ENCODE peak calls at places on chromosome 20, in six cellular contexts. One of them, this sample, is unnamed.

GRCh38 chr20:49866051-49866450 is 49.3 kb downstream of the SPATA2 start:
- DNase-seq in HFF-Myc: peak
- DNase-seq in glutamatergic neuron: no peak
- DNase-seq in neural crest cell: no peak
- DNase-seq in hepatocyte: no peak
- DNase-seq in Panc1: no peak
- DNase-seq in this sample: no peak

GRCh38 chr20:25207149-25207959 is 11.8 kb downstream of the ENTPD6 start:
- DNase-seq in hepatocyte: no peak
- DNase-seq in neural crest cell: no peak
- DNase-seq in HFF-Myc: no peak
- DNase-seq in Panc1: no peak
- DNase-seq in glutamatergic neuron: no peak
- DNase-seq in this sample: no peak

GRCh38 chr20:38040276-38040675 is 6.7 kb downstream of the RPRD1B start:
- DNase-seq in hepatocyte: no peak
- DNase-seq in HFF-Myc: no peak
- DNase-seq in glutamatergic neuron: no peak
- DNase-seq in neural crest cell: no peak
- DNase-seq in Panc1: no peak
- DNase-seq in this sample: no peak

GRCh38 chr20:1402149-1402548 is 9.3 kb upstream of the FKBP1A start:
- DNase-seq in HFF-Myc: no peak
- DNase-seq in neural crest cell: no peak
- DNase-seq in glutamatergic neuron: no peak
- DNase-seq in hepatocyte: no peak
- DNase-seq in Panc1: no peak
- DNase-seq in this sample: no peak

GRCh38 chr20:34475979-34476736 is 40.1 kb upstream of the DYNLRB1 start:
- DNase-seq in neural crest cell: no peak
- DNase-seq in HFF-Myc: no peak
- DNase-seq in Panc1: no peak
- DNase-seq in hepatocyte: peak
- DNase-seq in glutamatergic neuron: peak
- DNase-seq in this sample: no peak

GRCh38 chr20:38714308-38714707 is 10.0 kb upstream of the SLC32A1 start:
- DNase-seq in Panc1: no peak
- DNase-seq in HFF-Myc: no peak
- DNase-seq in neural crest cell: no peak
- DNase-seq in glutamatergic neuron: no peak
- DNase-seq in hepatocyte: no peak
- DNase-seq in this sample: no peak

GRCh38 chr20:35991142-35991771 is 22.9 kb downstream of the CNBD2 start:
- DNase-seq in neural crest cell: no peak
- DNase-seq in glutamatergic neuron: peak
- DNase-seq in HFF-Myc: no peak
- DNase-seq in Panc1: no peak
- DNase-seq in hepatocyte: peak
- DNase-seq in this sample: no peak

GRCh38 chr20:47379433-47380150 is 23.1 kb upstream of the ZMYND8 start:
- DNase-seq in glutamatergic neuron: no peak
- DNase-seq in HFF-Myc: no peak
- DNase-seq in neural crest cell: no peak
- DNase-seq in hepatocyte: peak
- DNase-seq in Panc1: no peak
- DNase-seq in this sample: no peak

GRCh38 chr20:16293590-16293989 is 279.7 kb downstream of the KIF16B start:
- DNase-seq in glutamatergic neuron: no peak
- DNase-seq in Panc1: peak
- DNase-seq in neural crest cell: no peak
- DNase-seq in HFF-Myc: no peak
- DNase-seq in hepatocyte: no peak
- DNase-seq in this sample: no peak

GRCh38 chr20:37378420-37378784 is 32.5 kb downstream of the SRC start:
- DNase-seq in neural crest cell: no peak
- DNase-seq in hepatocyte: no peak
- DNase-seq in HFF-Myc: no peak
- DNase-seq in Panc1: no peak
- DNase-seq in glutamatergic neuron: no peak
- DNase-seq in this sample: no peak

GRCh38 chr20:57237006-57237953 is 29.2 kb downstream of the BMP7 start:
- DNase-seq in HFF-Myc: no peak
- DNase-seq in hepatocyte: no peak
- DNase-seq in glutamatergic neuron: no peak
- DNase-seq in neural crest cell: no peak
- DNase-seq in Panc1: no peak
- DNase-seq in this sample: no peak

GRCh38 chr20:25669826-25670422 is 26.7 kb downstream of the ZNF337 start:
- DNase-seq in neural crest cell: no peak
- DNase-seq in Panc1: no peak
- DNase-seq in glutamatergic neuron: no peak
- DNase-seq in HFF-Myc: no peak
- DNase-seq in hepatocyte: peak
- DNase-seq in this sample: no peak

GRCh38 chr20:53598140-53599038 is 4.8 kb upstream of the ZNF217 start:
- DNase-seq in HFF-Myc: no peak
- DNase-seq in glutamatergic neuron: no peak
- DNase-seq in hepatocyte: no peak
- DNase-seq in Panc1: no peak
- DNase-seq in neural crest cell: no peak
- DNase-seq in this sample: no peak

GRCh38 chr20:6767166-6767535 is 335 bp upstream of the BMP2 start:
- DNase-seq in Panc1: no peak
- DNase-seq in hepatocyte: no peak
- DNase-seq in glutamatergic neuron: no peak
- DNase-seq in neural crest cell: no peak
- DNase-seq in HFF-Myc: no peak
- DNase-seq in this sample: no peak

GRCh38 chr20:62496525-62497218 is 20.9 kb upstream of the GATA5 start:
- DNase-seq in neural crest cell: peak
- DNase-seq in Panc1: no peak
- DNase-seq in glutamatergic neuron: peak
- DNase-seq in HFF-Myc: no peak
- DNase-seq in hepatocyte: no peak
- DNase-seq in this sample: no peak

GRCh38 chr20:31987744-31988143 is 19.8 kb downstream of the XKR7 start:
- DNase-seq in Panc1: peak
- DNase-seq in HFF-Myc: no peak
- DNase-seq in neural crest cell: no peak
- DNase-seq in hepatocyte: peak
- DNase-seq in glutamatergic neuron: no peak
- DNase-seq in this sample: peak

GRCh38 chr20:59644371-59644939 is 40.1 kb downstream of the PHACTR3 start:
- DNase-seq in neural crest cell: no peak
- DNase-seq in HFF-Myc: no peak
- DNase-seq in glutamatergic neuron: no peak
- DNase-seq in Panc1: no peak
- DNase-seq in hepatocyte: no peak
- DNase-seq in this sample: no peak

GRCh38 chr20:2421247-2421646 is 40.5 kb downstream of the TGM6 start:
- DNase-seq in hepatocyte: no peak
- DNase-seq in Panc1: no peak
- DNase-seq in neural crest cell: no peak
- DNase-seq in HFF-Myc: no peak
- DNase-seq in glutamatergic neuron: no peak
- DNase-seq in this sample: no peak

GRCh38 chr20:36468149-36469000 is 72.9 kb upstream of the MYL9 start:
- DNase-seq in hepatocyte: peak
- DNase-seq in neural crest cell: no peak
- DNase-seq in HFF-Myc: no peak
- DNase-seq in glutamatergic neuron: no peak
- DNase-seq in Panc1: no peak
- DNase-seq in this sample: no peak

GRCh38 chr20:23298926-23299672 is 51.5 kb upstream of the NXT1 start:
- DNase-seq in glutamatergic neuron: no peak
- DNase-seq in HFF-Myc: no peak
- DNase-seq in hepatocyte: no peak
- DNase-seq in Panc1: no peak
- DNase-seq in neural crest cell: no peak
- DNase-seq in this sample: no peak

GRCh38 chr20:56316051-56316450 is 42.7 kb upstream of the FAM210B start:
- DNase-seq in HFF-Myc: no peak
- DNase-seq in neural crest cell: no peak
- DNase-seq in Panc1: no peak
- DNase-seq in hepatocyte: no peak
- DNase-seq in glutamatergic neuron: no peak
- DNase-seq in this sample: no peak

GRCh38 chr20:49741940-49742339 is 28.3 kb upstream of the B4GALT5 start:
- DNase-seq in glutamatergic neuron: no peak
- DNase-seq in HFF-Myc: no peak
- DNase-seq in Panc1: no peak
- DNase-seq in neural crest cell: no peak
- DNase-seq in hepatocyte: no peak
- DNase-seq in this sample: no peak

GRCh38 chr20:53001502-53002301 is 29.5 kb downstream of the TSHZ2 start:
- DNase-seq in glutamatergic neuron: no peak
- DNase-seq in HFF-Myc: no peak
- DNase-seq in neural crest cell: no peak
- DNase-seq in Panc1: no peak
- DNase-seq in hepatocyte: no peak
- DNase-seq in this sample: no peak

GRCh38 chr20:25049261-25050060 is 8.5 kb downstream of the ACSS1 start:
- DNase-seq in hepatocyte: no peak
- DNase-seq in glutamatergic neuron: no peak
- DNase-seq in neural crest cell: no peak
- DNase-seq in HFF-Myc: no peak
- DNase-seq in Panc1: no peak
- DNase-seq in this sample: no peak

DNA sequence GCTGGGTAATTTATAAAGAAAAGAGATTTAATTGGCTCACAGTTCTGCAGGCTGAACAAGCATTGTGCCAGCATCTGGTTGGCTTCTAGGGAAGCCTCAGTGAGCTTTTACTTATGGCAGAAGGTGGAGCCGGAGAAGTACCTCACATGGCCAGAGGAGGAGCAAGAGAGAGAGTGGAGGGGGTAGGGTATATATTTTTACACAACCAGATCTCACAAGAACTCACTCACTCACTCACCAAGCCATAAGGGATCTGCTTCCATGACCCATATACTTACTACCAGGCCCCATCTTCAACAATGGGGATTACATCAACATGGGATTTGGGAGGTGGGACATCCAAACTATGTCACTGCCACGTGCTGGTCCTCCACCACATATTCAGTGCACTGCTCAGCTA is 152.6 kb upstream of the PRND start:
- DNase-seq in Panc1: no peak
- DNase-seq in hepatocyte: no peak
- DNase-seq in neural crest cell: no peak
- DNase-seq in glutamatergic neuron: peak
- DNase-seq in HFF-Myc: no peak
- DNase-seq in this sample: no peak
- TF ChIP-seq CTCF in Panc1: peak
- TF ChIP-seq CTCF in hepatocyte: no peak
- TF ChIP-seq CTCF in neural crest cell: peak
- TF ChIP-seq CTCF in glutamatergic neuron: peak
- TF ChIP-seq CTCF in HFF-Myc: peak
- TF ChIP-seq CTCF in this sample: peak

GRCh38 chr20:44642203-44643153 is 9.0 kb downstream of the ADA start:
- DNase-seq in hepatocyte: peak
- DNase-seq in Panc1: no peak
- DNase-seq in neural crest cell: no peak
- DNase-seq in HFF-Myc: peak
- DNase-seq in glutamatergic neuron: no peak
- DNase-seq in this sample: peak
- TF ChIP-seq CTCF in hepatocyte: peak
- TF ChIP-seq CTCF in Panc1: no peak
- TF ChIP-seq CTCF in neural crest cell: no peak
- TF ChIP-seq CTCF in HFF-Myc: no peak
- TF ChIP-seq CTCF in glutamatergic neuron: no peak
- TF ChIP-seq CTCF in this sample: peak

GRCh38 chr20:41391587-41392001 is 25.0 kb upstream of the EMILIN3 start:
- DNase-seq in hepatocyte: no peak
- DNase-seq in neural crest cell: no peak
- DNase-seq in Panc1: no peak
- DNase-seq in glutamatergic neuron: no peak
- DNase-seq in HFF-Myc: no peak
- DNase-seq in this sample: no peak
- TF ChIP-seq CTCF in hepatocyte: no peak
- TF ChIP-seq CTCF in neural crest cell: no peak
- TF ChIP-seq CTCF in Panc1: no peak
- TF ChIP-seq CTCF in glutamatergic neuron: no peak
- TF ChIP-seq CTCF in HFF-Myc: no peak
- TF ChIP-seq CTCF in this sample: no peak

GRCh38 chr20:9506964-9507369 is 7.4 kb upstream of the LAMP5 start:
- DNase-seq in neural crest cell: no peak
- DNase-seq in hepatocyte: no peak
- DNase-seq in HFF-Myc: no peak
- DNase-seq in glutamatergic neuron: peak
- DNase-seq in Panc1: no peak
- DNase-seq in this sample: no peak

GRCh38 chr20:9500121-9500911 is 14.1 kb upstream of the LAMP5 start:
- DNase-seq in glutamatergic neuron: no peak
- DNase-seq in hepatocyte: peak
- DNase-seq in neural crest cell: no peak
- DNase-seq in Panc1: no peak
- DNase-seq in HFF-Myc: no peak
- DNase-seq in this sample: no peak

GRCh38 chr20:9501473-9501872 is 12.9 kb upstream of the LAMP5 start:
- DNase-seq in Panc1: no peak
- DNase-seq in neural crest cell: no peak
- DNase-seq in glutamatergic neuron: no peak
- DNase-seq in HFF-Myc: no peak
- DNase-seq in hepatocyte: no peak
- DNase-seq in this sample: no peak

GRCh38 chr20:9506337-9506821 is 8.0 kb upstream of the LAMP5 start:
- DNase-seq in Panc1: no peak
- DNase-seq in neural crest cell: no peak
- DNase-seq in glutamatergic neuron: peak
- DNase-seq in HFF-Myc: no peak
- DNase-seq in hepatocyte: no peak
- DNase-seq in this sample: no peak

DNA sequence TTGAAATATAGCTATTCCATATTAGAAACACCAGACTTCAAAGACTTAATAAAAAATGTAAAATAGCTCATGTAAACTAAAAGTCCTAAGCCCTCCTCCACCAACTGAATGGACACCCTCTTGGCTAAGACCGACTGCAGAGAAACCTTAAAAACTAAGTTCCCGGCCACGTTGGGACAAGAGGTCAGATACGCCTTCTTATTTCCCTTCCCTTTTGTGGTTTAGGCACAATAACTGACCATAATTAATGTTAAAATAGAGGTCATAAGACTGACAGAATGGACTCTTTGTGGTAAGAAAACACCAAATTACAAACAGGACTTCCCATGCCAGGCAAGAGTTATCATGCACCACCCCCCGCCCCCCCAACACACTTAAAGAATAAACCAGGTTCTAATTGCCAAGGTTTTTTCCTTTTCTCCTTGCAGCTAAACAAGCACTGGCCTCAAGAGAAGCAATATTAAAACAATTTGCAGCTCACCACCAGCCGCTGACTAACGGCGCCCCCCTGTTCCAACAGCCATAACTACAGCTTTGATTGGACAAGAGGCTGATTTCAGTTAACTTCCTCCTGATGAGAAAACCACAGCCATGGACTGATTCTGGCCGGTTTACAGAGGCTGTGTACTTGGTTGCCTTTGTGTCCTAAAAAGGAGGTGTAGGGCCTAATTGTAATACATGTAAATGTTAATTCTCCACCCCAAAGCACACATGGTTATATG is 10.7 kb upstream of the LAMP5 start:
- DNase-seq in Panc1: no peak
- DNase-seq in hepatocyte: no peak
- DNase-seq in glutamatergic neuron: peak
- DNase-seq in neural crest cell: no peak
- DNase-seq in HFF-Myc: peak
- DNase-seq in this sample: no peak
- TF ChIP-seq CTCF in Panc1: peak
- TF ChIP-seq CTCF in hepatocyte: no peak
- TF ChIP-seq CTCF in glutamatergic neuron: no peak
- TF ChIP-seq CTCF in neural crest cell: no peak
- TF ChIP-seq CTCF in HFF-Myc: peak
- TF ChIP-seq CTCF in this sample: no peak